ENCODE peak calls at places on chromosomes 11 and 22, in five cellular contexts. R, P, K, O and T are unnamed samples.

GRCh38 chr22:42443240-42444059 is 11.2 kb upstream of the NFAM1 start:
- DNase-seq in R (no peak), P (no peak), K (no peak), O (no peak), T (no peak)

GRCh38 chr22:28788601-28789000 is 11.8 kb downstream of the XBP1 start:
- DNase-seq in R (no peak), P (no peak), K (no peak), O (no peak), T (no peak)

GRCh38 chr22:24512043-24512442 is 16.9 kb downstream of the UPB1 start:
- DNase-seq in R (no peak), P (no peak), K (no peak), O (no peak), T (no peak)

GRCh38 chr11:118318112-118319030 is 13.8 kb downstream of the CD3E start:
- DNase-seq in R (no peak), P (no peak), K (no peak), O (no peak), T (no peak)

GRCh38 chr11:134987223-134987768 is 575.3 kb upstream of the B3GAT1 start:
- DNase-seq in R (no peak), P (no peak), K (no peak), O (no peak), T (no peak)

GRCh38 chr11:112343368-112344039 is 82.8 kb upstream of the PLET1 start:
- DNase-seq in R (no peak), P (peak; percentile 59), K (no peak), O (no peak), T (peak; percentile 55)

GRCh38 chr11:121870202-121871045 is 245.6 kb downstream of the BLID start:
- DNase-seq in R (no peak), P (no peak), K (no peak), O (no peak), T (no peak)

GRCh38 chr11:76637491-76638266 is 32.9 kb downstream of the LRRC32 start:
- DNase-seq in R (no peak), P (no peak), K (no peak), O (peak; percentile 58), T (peak; percentile 62)

GRCh38 chr11:9972917-9973504 is 309.1 kb downstream of the SWAP70 start:
- DNase-seq in R (no peak), P (peak; percentile 58), K (peak; percentile 47), O (peak; percentile 69), T (peak; percentile 74)

GRCh38 chr11:66112640-66113098 is 42.6 kb downstream of the PACS1 start:
- DNase-seq in R (no peak), P (peak; percentile 54), K (peak; percentile 28), O (no peak), T (peak; percentile 87)

GRCh38 chr11:69468911-69469885 is 12.3 kb upstream of the LINC01488 start:
- DNase-seq in R (no peak), P (no peak), K (no peak), O (no peak), T (no peak)

GRCh38 chr11:91433284-91434010 is 791.2 kb upstream of the FAT3 start:
- DNase-seq in R (no peak), P (no peak), K (no peak), O (no peak), T (no peak)

GRCh38 chr22:22881116-22882032 is 6.2 kb upstream of the IGLL5 start:
- DNase-seq in R (no peak), P (no peak), K (no peak), O (peak; percentile 53), T (no peak)

GRCh38 chr11:3184732-3185347 is 19.7 kb upstream of the OSBPL5 start:
- DNase-seq in R (no peak), P (no peak), K (no peak), O (no peak), T (no peak)

GRCh38 chr11:61513143-61513740 is 4.7 kb downstream of the LRRC10B start:
- DNase-seq in R (no peak), P (no peak), K (no peak), O (no peak), T (no peak)

GRCh38 chr22:30424471-30425326 is 869 bp upstream of the MTFP1 start:
- DNase-seq in R (peak; percentile 61), P (no peak), K (no peak), O (no peak), T (no peak)